ENCODE peak calls at places on chromosomes 5 and 9, in four cellular contexts. One of them, this sample, is unnamed.

GRCh38 chr9:100595391-100596199 is 17.7 kb downstream of the CAVIN4 start:
- DNase-seq in CD8-positive, alpha-beta T cell: peak; percentile 15
- DNase-seq in left ventricle myocardium inferior: no peak
- DNase-seq in hepatocyte: peak; percentile 77
- DNase-seq in this sample: no peak

GRCh38 chr5:177130211-177131018 is 3.2 kb upstream of the NSD1 start:
- DNase-seq in hepatocyte: no peak
- DNase-seq in CD8-positive, alpha-beta T cell: no peak
- DNase-seq in left ventricle myocardium inferior: no peak
- DNase-seq in this sample: peak; percentile 6

GRCh38 chr5:3214838-3215374 is 380.7 kb upstream of the IRX1 start:
- DNase-seq in hepatocyte: no peak
- DNase-seq in CD8-positive, alpha-beta T cell: no peak
- DNase-seq in left ventricle myocardium inferior: no peak
- DNase-seq in this sample: no peak

GRCh38 chr9:33817327-33818166 is 587 bp downstream of the UBE2R2 start:
- DNase-seq in CD8-positive, alpha-beta T cell: peak; percentile 40
- DNase-seq in hepatocyte: peak; percentile 75
- DNase-seq in left ventricle myocardium inferior: peak; percentile 60
- DNase-seq in this sample: peak; percentile 73

GRCh38 chr9:5549671-5550650 is 39.6 kb downstream of the PDCD1LG2 start:
- DNase-seq in CD8-positive, alpha-beta T cell: no peak
- DNase-seq in hepatocyte: no peak
- DNase-seq in left ventricle myocardium inferior: no peak
- DNase-seq in this sample: no peak

GRCh38 chr9:69500925-69501324 is 171.2 kb downstream of the APBA1 start:
- DNase-seq in hepatocyte: no peak
- DNase-seq in left ventricle myocardium inferior: no peak
- DNase-seq in CD8-positive, alpha-beta T cell: no peak
- DNase-seq in this sample: no peak

GRCh38 chr5:168357881-168358280 is 66.4 kb downstream of the WWC1 start:
- DNase-seq in left ventricle myocardium inferior: no peak
- DNase-seq in hepatocyte: no peak
- DNase-seq in CD8-positive, alpha-beta T cell: no peak
- DNase-seq in this sample: no peak

GRCh38 chr9:70228098-70228497 is 30.7 kb upstream of the SMC5 start:
- DNase-seq in CD8-positive, alpha-beta T cell: no peak
- DNase-seq in left ventricle myocardium inferior: no peak
- DNase-seq in hepatocyte: no peak
- DNase-seq in this sample: no peak

GRCh38 chr9:77977210-77977611 is 54.4 kb downstream of the GNAQ start:
- DNase-seq in hepatocyte: peak; percentile 32
- DNase-seq in left ventricle myocardium inferior: peak; percentile 62
- DNase-seq in CD8-positive, alpha-beta T cell: peak; percentile 44
- DNase-seq in this sample: peak; percentile 61

GRCh38 chr5:160173-160510 is 31.2 kb upstream of the LRRC14B start:
- DNase-seq in left ventricle myocardium inferior: no peak
- DNase-seq in hepatocyte: no peak
- DNase-seq in CD8-positive, alpha-beta T cell: no peak
- DNase-seq in this sample: no peak

GRCh38 chr9:107875571-107875980 is 386.0 kb upstream of the KLF4 start:
- DNase-seq in left ventricle myocardium inferior: no peak
- DNase-seq in hepatocyte: no peak
- DNase-seq in CD8-positive, alpha-beta T cell: no peak
- DNase-seq in this sample: no peak

GRCh38 chr9:15824310-15824709 is 271.5 kb downstream of the CCDC171 start:
- DNase-seq in CD8-positive, alpha-beta T cell: no peak
- DNase-seq in left ventricle myocardium inferior: no peak
- DNase-seq in hepatocyte: no peak
- DNase-seq in this sample: no peak

GRCh38 chr9:81002242-81002641 is 687.1 kb downstream of the TLE1 start:
- DNase-seq in left ventricle myocardium inferior: no peak
- DNase-seq in CD8-positive, alpha-beta T cell: peak; percentile 9
- DNase-seq in hepatocyte: no peak
- DNase-seq in this sample: no peak

GRCh38 chr5:34652466-34652865 is 3.7 kb upstream of the RAI14 start:
- DNase-seq in CD8-positive, alpha-beta T cell: no peak
- DNase-seq in hepatocyte: no peak
- DNase-seq in left ventricle myocardium inferior: no peak
- DNase-seq in this sample: no peak

GRCh38 chr5:143896981-143897380 is 85.0 kb downstream of the HMHB1 start:
- DNase-seq in hepatocyte: peak; percentile 43
- DNase-seq in CD8-positive, alpha-beta T cell: no peak
- DNase-seq in left ventricle myocardium inferior: no peak
- DNase-seq in this sample: no peak

GRCh38 chr9:16320338-16320902 is 550.0 kb downstream of the BNC2 start:
- DNase-seq in CD8-positive, alpha-beta T cell: no peak
- DNase-seq in left ventricle myocardium inferior: no peak
- DNase-seq in hepatocyte: no peak
- DNase-seq in this sample: no peak

GRCh38 chr9:133583111-133583510 is 26.1 kb downstream of the FAM163B start:
- DNase-seq in CD8-positive, alpha-beta T cell: no peak
- DNase-seq in left ventricle myocardium inferior: no peak
- DNase-seq in hepatocyte: no peak
- DNase-seq in this sample: no peak

GRCh38 chr5:139810341-139811075 is 14.9 kb downstream of the PSD2 start:
- DNase-seq in CD8-positive, alpha-beta T cell: no peak
- DNase-seq in hepatocyte: no peak
- DNase-seq in left ventricle myocardium inferior: no peak
- DNase-seq in this sample: peak; percentile 6

GRCh38 chr9:2263665-2264064 is 248.5 kb downstream of the SMARCA2 start:
- DNase-seq in left ventricle myocardium inferior: no peak
- DNase-seq in hepatocyte: no peak
- DNase-seq in CD8-positive, alpha-beta T cell: no peak
- DNase-seq in this sample: no peak

GRCh38 chr9:76531231-76531775 is 72.3 kb downstream of the GCNT1 start:
- DNase-seq in CD8-positive, alpha-beta T cell: no peak
- DNase-seq in left ventricle myocardium inferior: no peak
- DNase-seq in hepatocyte: no peak
- DNase-seq in this sample: no peak

GRCh38 chr9:130770679-130771442 is 64.2 kb upstream of the ABL1 start:
- DNase-seq in left ventricle myocardium inferior: no peak
- DNase-seq in CD8-positive, alpha-beta T cell: no peak
- DNase-seq in hepatocyte: peak; percentile 71
- DNase-seq in this sample: no peak

GRCh38 chr5:93497101-93497500 is 83.9 kb downstream of the NR2F1-AS1 start:
- DNase-seq in CD8-positive, alpha-beta T cell: no peak
- DNase-seq in left ventricle myocardium inferior: no peak
- DNase-seq in hepatocyte: no peak
- DNase-seq in this sample: no peak

GRCh38 chr9:76221423-76221822 is 172.8 kb downstream of the RFK start:
- DNase-seq in left ventricle myocardium inferior: no peak
- DNase-seq in CD8-positive, alpha-beta T cell: no peak
- DNase-seq in hepatocyte: no peak
- DNase-seq in this sample: no peak

GRCh38 chr5:140345919-140346347 is 470 bp downstream of the HBEGF start:
- DNase-seq in CD8-positive, alpha-beta T cell: no peak
- DNase-seq in hepatocyte: peak; percentile 71
- DNase-seq in left ventricle myocardium inferior: peak; percentile 73
- DNase-seq in this sample: peak; percentile 58

GRCh38 chr5:140549237-140550144 is 2.0 kb downstream of the EIF4EBP3 start:
- DNase-seq in hepatocyte: peak; percentile 53
- DNase-seq in CD8-positive, alpha-beta T cell: no peak
- DNase-seq in left ventricle myocardium inferior: no peak
- DNase-seq in this sample: peak; percentile 61

GRCh38 chr5:127153031-127153430 is 79.7 kb upstream of the C5orf63 start:
- DNase-seq in left ventricle myocardium inferior: no peak
- DNase-seq in CD8-positive, alpha-beta T cell: no peak
- DNase-seq in hepatocyte: no peak
- DNase-seq in this sample: no peak

GRCh38 chr5:142783601-142784291 is 13.6 kb downstream of the ARHGAP26 start:
- DNase-seq in hepatocyte: no peak
- DNase-seq in left ventricle myocardium inferior: peak; percentile 41
- DNase-seq in CD8-positive, alpha-beta T cell: peak; percentile 39
- DNase-seq in this sample: no peak

GRCh38 chr5:170315154-170315553 is 17.6 kb upstream of the LCP2 start:
- DNase-seq in CD8-positive, alpha-beta T cell: no peak
- DNase-seq in hepatocyte: peak; percentile 64
- DNase-seq in left ventricle myocardium inferior: peak; percentile 80
- DNase-seq in this sample: no peak

GRCh38 chr9:135341612-135342169 is 137.9 kb upstream of the PPP1R26 start:
- DNase-seq in hepatocyte: no peak
- DNase-seq in left ventricle myocardium inferior: no peak
- DNase-seq in CD8-positive, alpha-beta T cell: no peak
- DNase-seq in this sample: no peak

GRCh38 chr5:113760486-113760885 is 247.0 kb downstream of the YTHDC2 start:
- DNase-seq in CD8-positive, alpha-beta T cell: no peak
- DNase-seq in left ventricle myocardium inferior: no peak
- DNase-seq in hepatocyte: no peak
- DNase-seq in this sample: no peak

GRCh38 chr9:5749306-5749705 is 83.6 kb downstream of the ERMP1 start:
- DNase-seq in left ventricle myocardium inferior: no peak
- DNase-seq in CD8-positive, alpha-beta T cell: no peak
- DNase-seq in hepatocyte: no peak
- DNase-seq in this sample: no peak

GRCh38 chr5:107533946-107534876 is 136.5 kb downstream of the EFNA5 start:
- DNase-seq in hepatocyte: no peak
- DNase-seq in left ventricle myocardium inferior: no peak
- DNase-seq in CD8-positive, alpha-beta T cell: no peak
- DNase-seq in this sample: no peak

GRCh38 chr9:120892748-120893584 is 16.0 kb upstream of the PHF19 start:
- DNase-seq in hepatocyte: no peak
- DNase-seq in CD8-positive, alpha-beta T cell: peak; percentile 63
- DNase-seq in left ventricle myocardium inferior: no peak
- DNase-seq in this sample: no peak

GRCh38 chr9:134597041-134597913 is 44.3 kb upstream of the COL5A1 start:
- DNase-seq in left ventricle myocardium inferior: no peak
- DNase-seq in hepatocyte: no peak
- DNase-seq in CD8-positive, alpha-beta T cell: no peak
- DNase-seq in this sample: no peak

GRCh38 chr9:90684776-90685175 is 42.2 kb upstream of the DIRAS2 start:
- DNase-seq in hepatocyte: no peak
- DNase-seq in CD8-positive, alpha-beta T cell: no peak
- DNase-seq in left ventricle myocardium inferior: no peak
- DNase-seq in this sample: no peak

GRCh38 chr5:143019157-143019556 is 249.0 kb downstream of the ARHGAP26 start:
- DNase-seq in left ventricle myocardium inferior: no peak
- DNase-seq in hepatocyte: no peak
- DNase-seq in CD8-positive, alpha-beta T cell: no peak
- DNase-seq in this sample: no peak

GRCh38 chr5:167255931-167256330 is 1035.5 kb upstream of the WWC1 start:
- DNase-seq in left ventricle myocardium inferior: no peak
- DNase-seq in hepatocyte: no peak
- DNase-seq in CD8-positive, alpha-beta T cell: no peak
- DNase-seq in this sample: no peak

DNA sequence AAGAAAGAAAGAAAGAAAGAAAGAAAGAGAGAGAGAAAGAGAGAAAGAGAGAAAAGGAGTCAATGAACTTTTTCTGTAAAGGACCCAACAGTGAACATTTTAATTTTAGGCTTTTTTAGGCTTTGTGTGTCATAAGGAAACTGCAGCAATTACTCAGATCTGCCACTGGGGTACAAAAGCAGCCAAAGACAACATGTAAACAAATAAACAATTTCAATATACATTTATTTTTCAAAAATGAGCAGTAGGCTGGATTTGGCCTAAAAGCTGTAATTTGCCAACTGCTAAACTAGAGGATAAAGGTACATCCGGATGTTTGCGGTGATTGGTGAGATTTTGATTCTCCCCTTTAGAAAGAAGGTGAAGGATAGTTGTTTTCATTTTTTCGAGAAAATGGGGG is 143.6 kb downstream of the CEMIP2 start:
- DNase-seq in CD8-positive, alpha-beta T cell: no peak
- DNase-seq in hepatocyte: no peak
- DNase-seq in left ventricle myocardium inferior: no peak
- DNase-seq in this sample: no peak
- TF ChIP-seq CTCF in CD8-positive, alpha-beta T cell: no peak
- TF ChIP-seq CTCF in hepatocyte: no peak
- TF ChIP-seq CTCF in left ventricle myocardium inferior: no peak
- TF ChIP-seq CTCF in this sample: no peak

DNA sequence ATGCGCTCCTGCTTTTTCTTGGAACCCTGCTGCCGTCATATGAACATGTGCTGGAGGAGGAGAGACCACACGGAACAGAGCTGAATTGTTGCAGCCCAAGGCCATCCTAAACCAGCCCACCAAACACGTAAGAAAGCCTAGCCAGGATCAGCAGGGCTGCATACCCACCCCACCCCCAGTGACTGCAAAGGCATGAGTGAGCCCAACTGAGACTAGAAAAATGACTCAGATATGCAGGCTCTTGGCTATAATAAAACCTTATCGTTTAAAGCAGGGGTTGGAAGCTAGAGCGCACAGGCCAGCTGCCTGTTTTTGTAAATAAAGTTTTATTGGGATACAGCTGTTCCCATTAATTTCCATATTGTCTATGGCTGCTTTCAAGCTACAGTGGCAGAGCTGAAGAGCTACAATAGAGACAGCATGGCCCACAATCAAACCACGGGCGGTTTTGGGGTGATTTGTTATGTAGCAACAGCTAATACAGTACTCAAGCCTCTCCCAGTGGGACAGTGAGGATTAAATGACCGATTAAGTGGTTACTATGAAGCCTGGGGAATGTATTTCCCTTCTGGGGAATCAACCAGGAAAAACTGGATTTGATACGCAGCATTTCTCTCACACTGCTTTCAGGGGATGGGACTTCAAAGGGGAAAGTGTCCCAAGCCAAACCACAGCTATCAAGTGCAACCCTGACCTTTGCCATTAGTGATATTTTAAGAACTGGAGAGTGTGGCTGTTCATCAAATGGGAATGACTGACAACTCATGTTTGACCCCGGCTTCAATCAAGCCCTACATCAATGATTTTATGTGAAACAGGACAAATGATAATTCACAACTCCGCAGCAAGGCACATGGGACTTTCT is 6.3 kb downstream of the SHB start:
- DNase-seq in left ventricle myocardium inferior: no peak
- DNase-seq in hepatocyte: peak; percentile 53
- DNase-seq in CD8-positive, alpha-beta T cell: no peak
- DNase-seq in this sample: no peak
- H3K4me1 ChIP-seq in left ventricle myocardium inferior: peaks cover 100% of the 10 kb centered on the region
- H3K4me1 ChIP-seq in hepatocyte: peaks cover 65% of the 10 kb centered on the region
- H3K4me1 ChIP-seq in CD8-positive, alpha-beta T cell: peaks cover 10% of the 10 kb centered on the region
- H3K4me1 ChIP-seq in this sample: peaks cover 32% of the 10 kb centered on the region

GRCh38 chr9:137096785-137097546 is 10.2 kb downstream of the MAN1B1 start:
- DNase-seq in left ventricle myocardium inferior: no peak
- DNase-seq in CD8-positive, alpha-beta T cell: no peak
- DNase-seq in hepatocyte: no peak
- DNase-seq in this sample: no peak

GRCh38 chr9:137097761-137098462 is 11.1 kb downstream of the MAN1B1 start:
- DNase-seq in CD8-positive, alpha-beta T cell: no peak
- DNase-seq in left ventricle myocardium inferior: no peak
- DNase-seq in hepatocyte: no peak
- DNase-seq in this sample: no peak

GRCh38 chr9:137099231-137099630 is 12.4 kb downstream of the MAN1B1 start:
- DNase-seq in CD8-positive, alpha-beta T cell: no peak
- DNase-seq in hepatocyte: no peak
- DNase-seq in left ventricle myocardium inferior: no peak
- DNase-seq in this sample: no peak

GRCh38 chr9:137095664-137096517 is 9.1 kb downstream of the MAN1B1 start:
- DNase-seq in CD8-positive, alpha-beta T cell: peak; percentile 87
- DNase-seq in hepatocyte: no peak
- DNase-seq in left ventricle myocardium inferior: no peak
- DNase-seq in this sample: peak; percentile 57
- H3K36me3 ChIP-seq in CD8-positive, alpha-beta T cell: peaks cover 26% of the 10 kb centered on the region
- H3K36me3 ChIP-seq in hepatocyte: no peaks in the 10 kb centered on the region
- H3K36me3 ChIP-seq in left ventricle myocardium inferior: peaks cover 83% of the 10 kb centered on the region
- H3K36me3 ChIP-seq in this sample: no peaks in the 10 kb centered on the region

GRCh38 chr5:27652505-27652904 is 614.1 kb upstream of the CDH9 start:
- DNase-seq in CD8-positive, alpha-beta T cell: no peak
- DNase-seq in hepatocyte: no peak
- DNase-seq in left ventricle myocardium inferior: no peak
- DNase-seq in this sample: no peak
- TF ChIP-seq CTCF in CD8-positive, alpha-beta T cell: no peak
- TF ChIP-seq CTCF in hepatocyte: no peak
- TF ChIP-seq CTCF in left ventricle myocardium inferior: no peak
- TF ChIP-seq CTCF in this sample: no peak

GRCh38 chr5:120106912-120107525 is 357.1 kb upstream of the PRR16 start:
- DNase-seq in hepatocyte: no peak
- DNase-seq in CD8-positive, alpha-beta T cell: no peak
- DNase-seq in left ventricle myocardium inferior: no peak
- DNase-seq in this sample: no peak
- H3K4me1 ChIP-seq in hepatocyte: no peaks in the 10 kb centered on the region
- H3K4me1 ChIP-seq in CD8-positive, alpha-beta T cell: no peaks in the 10 kb centered on the region
- H3K4me1 ChIP-seq in left ventricle myocardium inferior: no peaks in the 10 kb centered on the region
- H3K4me1 ChIP-seq in this sample: no peaks in the 10 kb centered on the region

This sample was measured in mucosa of descending colon.